ENCODE peak calls at places on chromosomes 7 and 10, in five cellular contexts. H is AG04449, T is NCI-H2171, N is Kasumi-1, V is NCI-H2029. A is an unnamed sample.

GRCh38 chr10:88152720-88153119 is 289.3 kb downstream of the PTEN start:
- DNase-seq in H (peak), T (no peak), N (peak), V (no peak), A (no peak)

GRCh38 chr7:128939075-128939860 is 1.5 kb downstream of the IRF5 start:
- DNase-seq in H (no peak), T (no peak), N (peak), V (no peak), A (no peak)

GRCh38 chr10:123359539-123359938 is 205.3 kb downstream of the BUB3 start:
- DNase-seq in H (no peak), T (no peak), N (no peak), V (no peak), A (no peak)

GRCh38 chr7:155192961-155193640 is 104.6 kb upstream of the INSIG1 start:
- DNase-seq in H (no peak), T (no peak), N (no peak), V (no peak), A (no peak)

GRCh38 chr10:112583236-112583919 is 136.4 kb downstream of the VTI1A start:
- DNase-seq in H (no peak), T (no peak), N (no peak), V (no peak), A (peak)

GRCh38 chr7:46175221-46175620 is 254.1 kb upstream of the IGFBP3 start:
- DNase-seq in H (no peak), T (no peak), N (no peak), V (no peak), A (no peak)

GRCh38 chr7:112665709-112666108 is 124.5 kb downstream of the TMEM168 start:
- DNase-seq in H (no peak), T (no peak), N (no peak), V (no peak), A (no peak)

GRCh38 chr7:5423844-5424688 is 432 bp upstream of the TNRC18 start:
- DNase-seq in H (peak), T (peak), N (peak), V (peak), A (peak)

A was measured in HAP-1.